ENCODE peak calls at places on chromosomes 12 and 14, in six cellular contexts. I is colonic mucosa, V is stomach, O is hepatocyte, U is breast epithelium, F is esophagus squamous epithelium. A is an unnamed sample.

GRCh38 chr12:6215932-6216494 is 15.8 kb downstream of the CD9 start:
- DNase-seq in I (peak; percentile 90), V (peak; percentile 88), O (peak; percentile 81), U (peak; percentile 98), F (no peak), A (peak; percentile 96)

GRCh38 chr14:97177016-97177415 is 379.8 kb downstream of the VRK1 start:
- DNase-seq in I (no peak), V (no peak), O (peak; percentile 43), U (no peak), F (no peak), A (peak; percentile 30)

GRCh38 chr14:35532783-35533356 is 1.1 kb upstream of the INSM2 start:
- DNase-seq in I (no peak), V (no peak), O (no peak), U (no peak), F (no peak), A (no peak)

GRCh38 chr12:117547209-117547608 is 185.8 kb upstream of the NOS1 start:
- DNase-seq in I (no peak), V (no peak), O (no peak), U (no peak), F (no peak), A (no peak)

GRCh38 chr14:104577457-104578301 is 1.9 kb upstream of the C14orf180 start:
- DNase-seq in I (peak; percentile 48), V (peak; percentile 34), O (no peak), U (no peak), F (no peak), A (no peak)

GRCh38 chr12:62933220-62933870 is 1.6 kb downstream of the PPM1H start:
- DNase-seq in I (peak; percentile 50), V (peak; percentile 45), O (peak; percentile 31), U (no peak), F (no peak), A (no peak)

GRCh38 chr12:34405286-34406227 is 383.3 kb downstream of the ALG10 start:
- DNase-seq in I (peak; percentile 12), V (no peak), O (peak; percentile 2), U (no peak), F (no peak), A (no peak)

GRCh38 chr12:49893753-49894752 is 9.6 kb downstream of the FAIM2 start:
- DNase-seq in I (no peak), V (peak; percentile 71), O (peak; percentile 45), U (peak; percentile 93), F (no peak), A (peak; percentile 72)

GRCh38 chr12:66663605-66664004 is 15.3 kb downstream of the GRIP1 start:
- DNase-seq in I (no peak), V (no peak), O (no peak), U (no peak), F (no peak), A (no peak)

GRCh38 chr14:63910593-63911363 is 58.0 kb downstream of the SYNE2 start:
- DNase-seq in I (no peak), V (no peak), O (no peak), U (no peak), F (no peak), A (no peak)

GRCh38 chr14:94697773-94698556 is 71.9 kb downstream of the GSC start:
- DNase-seq in I (no peak), V (no peak), O (no peak), U (no peak), F (no peak), A (no peak)

GRCh38 chr12:96606134-96606533 is 116.8 kb downstream of the CFAP54 start:
- DNase-seq in I (no peak), V (no peak), O (no peak), U (no peak), F (no peak), A (no peak)

GRCh38 chr12:1216560-1216959 is 225.5 kb downstream of the ERC1 start:
- DNase-seq in I (no peak), V (no peak), O (no peak), U (no peak), F (no peak), A (no peak)

GRCh38 chr14:59018978-59019377 is 169.5 kb upstream of the DAAM1 start:
- DNase-seq in I (no peak), V (no peak), O (no peak), U (no peak), F (no peak), A (no peak)

GRCh38 chr12:12734054-12734453 is 16.9 kb downstream of the CDKN1B start:
- DNase-seq in I (no peak), V (no peak), O (no peak), U (no peak), F (no peak), A (no peak)

GRCh38 chr12:86264451-86265328 is 8.5 kb upstream of the MGAT4C start:
- DNase-seq in I (peak; percentile 35), V (peak; percentile 71), O (peak; percentile 17), U (peak; percentile 79), F (no peak), A (no peak)

GRCh38 chr12:104190151-104190550 is 25.4 kb upstream of the TXNRD1 start:
- DNase-seq in I (no peak), V (no peak), O (no peak), U (no peak), F (no peak), A (no peak)

GRCh38 chr14:84894254-84894653 is 635.7 kb upstream of the FLRT2 start:
- DNase-seq in I (no peak), V (no peak), O (no peak), U (no peak), F (no peak), A (no peak)

GRCh38 chr14:32576088-32576795 is 247.1 kb downstream of the AKAP6 start:
- DNase-seq in I (peak; percentile 55), V (peak; percentile 39), O (peak; percentile 83), U (peak; percentile 33), F (no peak), A (peak; percentile 54)

GRCh38 chr12:9796916-9797315 is 30.4 kb upstream of the KLRF1 start:
- DNase-seq in I (no peak), V (no peak), O (no peak), U (no peak), F (no peak), A (no peak)

GRCh38 chr12:80175307-80175930 is 76.1 kb downstream of the OTOGL start:
- DNase-seq in I (no peak), V (no peak), O (no peak), U (no peak), F (no peak), A (no peak)

GRCh38 chr12:105706321-105706972 is 376.0 kb downstream of the C12orf75 start:
- DNase-seq in I (no peak), V (no peak), O (no peak), U (no peak), F (no peak), A (no peak)

GRCh38 chr14:41916313-41916712 is 309.6 kb downstream of the LRFN5 start:
- DNase-seq in I (no peak), V (no peak), O (no peak), U (no peak), F (no peak), A (no peak)

GRCh38 chr14:72513994-72514659 is 379.8 kb downstream of the DPF3 start:
- DNase-seq in I (no peak), V (no peak), O (peak; percentile 57), U (no peak), F (no peak), A (peak; percentile 40)
- TF ChIP-seq CTCF in I (peak; percentile 43), V (no peak), O (peak; percentile 81), U (peak; percentile 67), F (peak; percentile 39), A (peak; percentile 74)

GRCh38 chr12:48789858-48790326 is 1.0 kb upstream of the ADCY6 start:
- DNase-seq in I (peak; percentile 45), V (no peak), O (no peak), U (no peak), F (no peak), A (no peak)

GRCh38 chr12:48787791-48788521 is 933 bp downstream of the ADCY6 start:
- DNase-seq in I (peak; percentile 48), V (no peak), O (no peak), U (no peak), F (no peak), A (no peak)

GRCh38 chr12:48788522-48788851 is 402 bp downstream of the ADCY6 start:
- DNase-seq in I (no peak), V (no peak), O (no peak), U (no peak), F (no peak), A (peak; percentile 14)

GRCh38 chr12:48786591-48787544 is 2.0 kb downstream of the ADCY6 start:
- DNase-seq in I (no peak), V (no peak), O (no peak), U (no peak), F (no peak), A (no peak)

GRCh38 chr12:48788852-48789775 is at the start of gene ADCY6:
- DNase-seq in I (peak; percentile 86), V (peak; percentile 87), O (peak; percentile 91), U (peak; percentile 56), F (no peak), A (peak; percentile 67)
- H3K27ac ChIP-seq in I (peak within 1 kb of the TSS; percentile 83), V (peak within 1 kb of the TSS; percentile 97), O (peak within 1 kb of the TSS; percentile 98), U (peak within 1 kb of the TSS; percentile 98), F (peak within 1 kb of the TSS; percentile 90), A (peak within 1 kb of the TSS; percentile 79)

GRCh38 chr14:103404920-103405319 is 19.7 kb downstream of the MARK3 start:
- DNase-seq in I (no peak), V (peak; percentile 74), O (peak; percentile 44), U (no peak), F (no peak), A (no peak)

GRCh38 chr14:103401223-103402214 is 16.3 kb downstream of the MARK3 start:
- DNase-seq in I (no peak), V (no peak), O (no peak), U (no peak), F (no peak), A (peak; percentile 45)

GRCh38 chr14:103400537-103400936 is 15.3 kb downstream of the MARK3 start:
- DNase-seq in I (no peak), V (no peak), O (no peak), U (no peak), F (no peak), A (no peak)

GRCh38 chr14:103402700-103403099 is 17.5 kb downstream of the MARK3 start:
- DNase-seq in I (no peak), V (no peak), O (no peak), U (no peak), F (no peak), A (no peak)

DNA sequence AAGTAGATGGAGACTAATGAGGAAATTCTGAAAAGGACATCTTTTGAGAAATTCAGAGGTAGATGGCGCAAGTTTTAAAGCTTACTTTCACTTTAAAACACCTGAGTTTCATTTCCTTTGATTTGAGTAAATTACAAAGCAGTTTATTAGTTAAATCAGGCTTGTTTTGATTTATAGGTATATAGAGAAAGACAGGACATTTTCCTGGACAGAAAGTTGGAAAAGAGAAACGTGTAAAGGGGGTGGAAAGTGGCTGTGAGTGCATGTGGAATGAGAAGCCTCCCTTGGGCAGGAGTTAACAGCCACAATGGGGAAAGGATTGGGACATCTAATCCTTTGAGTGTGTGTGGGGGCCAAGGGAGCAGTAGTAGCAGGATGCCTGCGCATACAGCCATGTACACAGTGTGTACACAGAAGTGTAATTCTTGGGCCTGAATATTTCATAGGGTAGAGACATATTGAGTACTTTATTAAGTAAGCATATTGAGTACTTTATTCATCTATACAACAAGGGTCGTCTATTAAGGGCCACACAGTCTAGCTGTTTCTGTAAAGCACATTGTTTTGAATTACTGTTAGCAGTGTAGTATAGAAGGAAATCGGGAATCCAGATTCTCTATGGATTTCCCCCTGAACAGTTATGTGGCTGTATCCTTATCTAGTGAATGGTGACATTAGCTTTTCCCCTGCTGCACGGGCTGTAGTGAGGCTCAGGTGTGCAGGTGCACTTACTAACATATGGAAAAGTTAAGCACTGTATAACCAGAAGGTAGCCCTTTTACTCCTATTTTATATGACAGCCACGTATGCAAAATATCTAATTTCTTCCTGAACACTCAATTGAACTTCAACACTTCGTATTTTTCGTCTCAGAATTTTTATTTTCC is 19.1 kb downstream of the MARK3 start:
- DNase-seq in I (no peak), V (no peak), O (peak; percentile 40), U (no peak), F (no peak), A (no peak)
- TF ChIP-seq CTCF in I (no peak), V (no peak), O (no peak), U (no peak), F (no peak), A (no peak)

GRCh38 chr14:61176686-61177085 is 104.5 kb downstream of the TMEM30B start:
- DNase-seq in I (no peak), V (no peak), O (no peak), U (no peak), F (no peak), A (no peak)
- H3K27ac ChIP-seq in I (no peak overlapping the region), V (no peak overlapping the region), O (no peak overlapping the region), U (no peak overlapping the region), F (no peak overlapping the region), A (no peak overlapping the region)